ENCODE peak calls at places on chromosomes 3 and 15, in four cellular contexts. W is HCT116, A is H1, T is HepG2. X is an unnamed sample.

GRCh38 chr3:197486861-197487260 is 68.9 kb downstream of the BDH1 start:
- DNase-seq in T (no peak), W (no peak), A (no peak), X (no peak)

GRCh38 chr15:35606345-35606744 is 60.4 kb upstream of the DPH6 start:
- DNase-seq in T (no peak), W (no peak), A (no peak), X (no peak)

GRCh38 chr3:156429125-156429524 is 125.8 kb downstream of the SSR3 start:
- DNase-seq in W (no peak), A (no peak), T (no peak), X (no peak)

GRCh38 chr3:116102037-116102436 is 343.2 kb downstream of the LSAMP start:
- DNase-seq in A (no peak), T (no peak), W (no peak), X (no peak)

GRCh38 chr3:177574232-177574856 is 377.1 kb upstream of the TBL1XR1 start:
- DNase-seq in W (no peak), T (peak), A (no peak), X (no peak)

GRCh38 chr15:69414702-69415161 is 583 bp downstream of the KIF23 start:
- DNase-seq in W (peak), T (peak), A (no peak), X (no peak)

GRCh38 chr3:102229062-102229655 is 205.7 kb upstream of the ZPLD1 start:
- DNase-seq in A (peak), W (peak), T (peak), X (peak)

GRCh38 chr3:133093366-133093765 is 55.2 kb downstream of the TMEM108 start:
- DNase-seq in A (no peak), T (no peak), W (no peak), X (no peak)

GRCh38 chr3:53482227-53482626 is 12.2 kb upstream of the CACNA1D start:
- DNase-seq in A (no peak), T (no peak), W (no peak), X (no peak)

GRCh38 chr15:23483821-23484299 is 36.8 kb upstream of the GOLGA6L2 start:
- DNase-seq in A (no peak), W (no peak), T (no peak), X (no peak)

GRCh38 chr3:15064299-15064834 is 748 bp downstream of the MRPS25 start:
- DNase-seq in A (no peak), T (no peak), W (no peak), X (no peak)

GRCh38 chr3:16884748-16885587 is at the start of gene PLCL2:
- DNase-seq in W (no peak), T (no peak), A (no peak), X (peak)

GRCh38 chr3:151034303-151034702 is 51.2 kb upstream of the MED12L start:
- DNase-seq in A (no peak), T (no peak), W (no peak), X (no peak)

GRCh38 chr3:97719156-97719821 is 45.3 kb upstream of the ARL6 start:
- DNase-seq in T (peak), W (peak), A (peak), X (peak)

GRCh38 chr15:98609144-98609852 is 39.0 kb upstream of the IGF1R start:
- DNase-seq in A (peak), T (no peak), W (peak), X (peak)

GRCh38 chr3:112132975-112133448 is at the start of gene GCSAM:
- DNase-seq in W (no peak), T (no peak), A (no peak), X (no peak)

GRCh38 chr3:45011756-45012441 is 14.2 kb upstream of the CLEC3B start:
- DNase-seq in A (no peak), W (no peak), T (no peak), X (no peak)

GRCh38 chr3:120497813-120498212 is 47.0 kb upstream of the FSTL1 start:
- DNase-seq in W (no peak), T (no peak), A (no peak), X (no peak)

GRCh38 chr15:101012326-101013040 is 93.3 kb downstream of the LRRK1 start:
- DNase-seq in W (no peak), A (no peak), T (no peak), X (no peak)

GRCh38 chr15:51368751-51369450 is 27.4 kb downstream of the GLDN start:
- DNase-seq in T (peak), W (no peak), A (no peak), X (no peak)
- TF ChIP-seq ZNF274 in T (no peak), W (no peak), A (no peak), X (no peak)

GRCh38 chr3:128567705-128568356 is 74.8 kb upstream of the GATA2 start:
- DNase-seq in A (no peak), W (no peak), T (no peak), X (no peak)
- TF ChIP-seq YY1 in A (no peak), W (no peak), T (no peak), X (no peak)

GRCh38 chr3:52153389-52154096 is 680 bp downstream of the POC1A start:
- DNase-seq in A (peak), W (peak), T (peak), X (peak)
- TF ChIP-seq ZNF274 in A (no peak), W (no peak), T (no peak), X (no peak)

GRCh38 chr3:129416408-129416807 is 12.0 kb downstream of the EFCAB12 start:
- DNase-seq in A (no peak), W (no peak), T (no peak), X (no peak)

GRCh38 chr3:129415378-129415777 is 13.1 kb downstream of the EFCAB12 start:
- DNase-seq in T (no peak), A (no peak), W (no peak), X (no peak)

GRCh38 chr3:129412542-129413198 is 15.8 kb downstream of the EFCAB12 start:
- DNase-seq in W (no peak), A (no peak), T (no peak), X (no peak)

GRCh38 chr3:129415830-129416229 is 12.6 kb downstream of the EFCAB12 start:
- DNase-seq in A (no peak), T (peak), W (no peak), X (no peak)

DNA sequence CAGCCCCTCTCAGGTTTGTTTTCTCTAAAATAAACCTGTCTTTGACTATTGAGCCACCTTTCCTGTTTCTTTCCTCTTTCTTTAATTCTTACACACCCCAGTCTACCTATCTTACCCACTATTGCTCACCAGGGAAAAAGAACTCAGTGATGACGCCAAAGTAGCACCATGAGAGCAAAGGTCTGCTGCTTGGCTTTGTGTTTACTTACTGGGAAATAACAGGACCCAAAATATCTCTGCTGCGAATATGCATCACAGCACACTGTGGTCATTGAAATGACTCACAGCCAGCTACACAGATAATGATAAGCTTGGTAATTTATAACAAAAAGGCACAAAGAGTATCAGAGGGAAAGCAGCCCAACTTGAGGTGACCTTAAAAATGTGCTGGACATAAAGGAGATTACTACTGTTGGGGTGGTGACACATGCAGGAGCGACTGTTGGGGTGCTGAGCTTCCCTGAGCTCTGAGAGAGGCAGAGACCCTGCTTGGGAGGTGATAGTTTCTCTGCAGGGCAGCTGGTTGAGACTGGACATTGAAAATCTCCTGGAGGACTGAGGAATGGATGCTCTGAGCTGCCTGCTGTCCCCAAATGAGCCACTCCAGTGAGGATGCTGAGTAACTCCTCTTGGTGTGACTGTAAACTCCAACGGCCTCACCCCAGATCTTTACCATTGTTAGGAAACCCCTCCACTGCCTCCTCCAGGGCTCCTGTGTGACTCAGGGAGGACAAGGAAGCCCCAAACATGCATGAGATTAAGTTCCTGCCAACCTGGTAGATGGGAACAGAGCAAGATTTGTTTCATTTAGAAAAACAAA is 14.5 kb downstream of the EFCAB12 start:
- DNase-seq in A (no peak), T (peak), W (no peak), X (no peak)
- TF ChIP-seq YY1 in A (no peak), T (no peak), W (no peak), X (no peak)

GRCh38 chr3:184262166-184262926 is 993 bp upstream of the CAMK2N2 start:
- DNase-seq in T (no peak), W (no peak), A (no peak), X (no peak)

GRCh38 chr3:184259878-184260570 is 1.3 kb downstream of the CAMK2N2 start:
- DNase-seq in W (no peak), T (no peak), A (no peak), X (no peak)

GRCh38 chr3:184262927-184263179 is 1.5 kb upstream of the CAMK2N2 start:
- DNase-seq in A (no peak), W (no peak), T (no peak), X (no peak)

GRCh38 chr3:184260571-184261269 is 633 bp downstream of the CAMK2N2 start:
- DNase-seq in W (no peak), A (no peak), T (no peak), X (no peak)

DNA sequence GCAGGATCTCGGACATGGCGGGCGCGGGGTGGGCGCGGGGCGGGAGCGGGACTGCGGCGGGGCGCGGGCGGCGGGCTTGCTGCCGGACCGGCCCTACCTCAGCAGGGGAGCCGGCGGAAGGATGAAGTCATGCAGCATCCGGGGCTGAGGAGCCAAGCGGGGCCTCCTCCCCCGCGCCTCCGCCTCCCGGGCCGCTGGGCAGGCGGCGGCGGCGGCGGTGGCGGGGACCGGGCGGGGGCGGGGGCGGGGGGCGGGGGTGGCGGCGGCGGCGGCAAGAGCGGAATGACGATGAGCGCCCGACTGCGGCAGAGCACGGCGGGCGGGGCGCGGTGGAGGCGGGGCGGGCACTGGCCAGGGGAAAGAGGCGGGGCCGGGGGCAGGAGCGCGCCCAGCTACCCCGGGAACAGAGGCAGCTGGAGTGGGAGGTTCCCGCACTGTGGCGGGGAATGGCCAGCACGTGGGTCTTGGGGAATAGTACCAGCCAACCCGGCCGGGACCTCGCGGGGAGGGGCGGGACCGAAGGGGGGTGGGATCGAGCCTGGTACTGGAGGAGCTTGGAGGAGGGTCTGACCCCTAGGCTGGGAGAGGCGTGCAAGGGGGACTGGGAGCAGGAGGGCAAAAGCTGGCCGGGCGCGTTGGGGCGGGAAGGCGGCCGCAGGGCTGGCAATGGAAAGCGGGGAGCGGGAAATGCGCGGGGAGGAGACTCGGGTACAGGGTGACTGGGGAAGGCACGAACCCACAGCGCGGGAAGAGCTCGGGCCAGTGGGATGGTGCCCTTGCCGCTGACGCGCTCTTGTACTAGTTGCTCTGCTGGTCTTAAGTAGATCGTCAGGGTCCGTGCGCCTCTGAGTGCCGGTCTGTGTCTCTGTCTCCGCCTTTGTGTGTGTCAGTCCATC is at the start of gene CAMK2N2:
- DNase-seq in T (peak), A (no peak), W (no peak), X (no peak)
- TF ChIP-seq ZNF274 in T (no peak), A (no peak), W (no peak), X (no peak)